ENCODE peak calls at places on chromosome 13, in eight cellular contexts. H is psoas muscle; B is effector memory CD4-positive, alpha-beta T cell; Q is brain microvascular endothelial cell; D is neural progenitor cell; P is heart right ventricle; U is keratinocyte; M is astrocyte. V is an unnamed sample.

GRCh38 chr13:94114166-94114565 is 365.3 kb downstream of the DCT start:
- DNase-seq in H (no peak), B (no peak), Q (no peak), D (no peak), P (no peak), U (no peak), M (no peak), V (no peak)

GRCh38 chr13:76848596-76848995 is 37.6 kb downstream of the KCTD12 start:
- DNase-seq in H (peak), B (no peak), Q (no peak), D (no peak), P (no peak), U (no peak), M (no peak), V (no peak)

GRCh38 chr13:110298566-110299321 is 8.2 kb downstream of the COL4A1 start:
- DNase-seq in H (no peak), B (no peak), Q (peak), D (no peak), P (no peak), U (no peak), M (no peak), V (no peak)

GRCh38 chr13:50527612-50528509 is 315.6 kb downstream of the DLEU7 start:
- DNase-seq in H (no peak), B (no peak), Q (no peak), D (no peak), P (no peak), U (no peak), M (no peak), V (no peak)

GRCh38 chr13:23683084-23683483 is 112.9 kb downstream of the TNFRSF19 start:
- DNase-seq in H (no peak), B (no peak), Q (no peak), D (no peak), P (no peak), U (no peak), M (no peak), V (no peak)

GRCh38 chr13:114076329-114076761 is 56.1 kb downstream of the RASA3 start:
- DNase-seq in H (no peak), B (no peak), Q (no peak), D (no peak), P (no peak), U (no peak), M (no peak), V (no peak)

GRCh38 chr13:104137416-104137815 is 1071.2 kb upstream of the SLC10A2 start:
- DNase-seq in H (no peak), B (no peak), Q (no peak), D (no peak), P (no peak), U (no peak), M (no peak), V (no peak)

GRCh38 chr13:113646921-113647340 is 11.1 kb downstream of the ATP4B start:
- DNase-seq in H (peak), B (no peak), Q (no peak), D (no peak), P (no peak), U (no peak), M (no peak), V (no peak)

GRCh38 chr13:113647351-113648217 is 10.4 kb downstream of the ATP4B start:
- DNase-seq in H (peak), B (no peak), Q (no peak), D (no peak), P (peak), U (no peak), M (peak), V (peak)

GRCh38 chr13:113364371-113364932 is 522 bp upstream of the GRTP1 start:
- DNase-seq in H (peak), B (no peak), Q (no peak), D (no peak), P (no peak), U (no peak), M (no peak), V (no peak)

GRCh38 chr13:29861694-29862110 is 11.3 kb upstream of the UBL3 start:
- DNase-seq in H (no peak), B (no peak), Q (peak), D (no peak), P (no peak), U (peak), M (peak), V (no peak)

GRCh38 chr13:94351292-94352000 is 128.0 kb downstream of the DCT start:
- DNase-seq in H (no peak), B (no peak), Q (peak), D (no peak), P (no peak), U (no peak), M (peak), V (no peak)

GRCh38 chr13:103883698-103884097 is 817.5 kb upstream of the SLC10A2 start:
- DNase-seq in H (no peak), B (no peak), Q (peak), D (no peak), P (no peak), U (no peak), M (peak), V (no peak)

GRCh38 chr13:46716821-46717220 is 80.1 kb downstream of the ESD start:
- DNase-seq in H (no peak), B (no peak), Q (no peak), D (no peak), P (no peak), U (no peak), M (peak), V (no peak)

GRCh38 chr13:42990147-42990990 is 1.7 kb downstream of the EPSTI1 start:
- DNase-seq in H (no peak), B (no peak), Q (peak), D (no peak), P (no peak), U (no peak), M (no peak), V (no peak)

GRCh38 chr13:105763851-105764250 is 771.6 kb downstream of the EFNB2 start:
- DNase-seq in H (no peak), B (no peak), Q (no peak), D (no peak), P (no peak), U (no peak), M (peak), V (no peak)

GRCh38 chr13:99834246-99834645 is 137.3 kb downstream of the ZIC5 start:
- DNase-seq in H (no peak), B (no peak), Q (no peak), D (no peak), P (no peak), U (no peak), M (no peak), V (no peak)

GRCh38 chr13:26253787-26254582 is at the start of gene CDK8:
- DNase-seq in H (peak), B (peak), Q (peak), D (peak), P (peak), U (peak), M (peak), V (peak)

GRCh38 chr13:97249093-97249787 is 27.1 kb downstream of the MBNL2 start:
- DNase-seq in H (no peak), B (no peak), Q (no peak), D (no peak), P (no peak), U (no peak), M (no peak), V (no peak)
- H3K27ac ChIP-seq in H (peak), B (no peak), Q (peak), D (no peak), P (no peak), U (peak), M (no peak), V (no peak)

DNA sequence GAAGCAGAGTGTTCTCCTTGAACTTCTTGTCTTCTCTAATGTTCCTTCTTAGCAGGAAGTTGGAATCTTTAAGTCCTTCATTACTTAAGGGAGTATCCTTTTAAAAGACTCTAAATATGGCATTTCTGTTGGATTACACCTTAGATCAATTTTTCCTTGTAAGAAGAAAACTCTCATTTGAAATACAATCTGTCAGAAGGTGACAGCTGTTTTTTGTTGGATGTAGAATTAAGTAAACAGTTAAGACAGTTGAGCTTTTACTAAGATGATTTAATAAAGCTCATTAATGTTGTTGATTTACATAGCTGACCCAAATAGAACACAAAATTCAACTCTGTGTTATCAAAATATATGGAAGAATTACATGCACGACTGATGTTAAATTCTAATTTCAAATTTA is 16.7 kb upstream of the MBNL2 start:
- DNase-seq in H (no peak), B (no peak), Q (no peak), D (no peak), P (no peak), U (no peak), M (no peak), V (no peak)
- H3K27ac ChIP-seq in H (no peak), B (no peak), Q (peak), D (no peak), P (no peak), U (no peak), M (no peak), V (no peak)

DNA sequence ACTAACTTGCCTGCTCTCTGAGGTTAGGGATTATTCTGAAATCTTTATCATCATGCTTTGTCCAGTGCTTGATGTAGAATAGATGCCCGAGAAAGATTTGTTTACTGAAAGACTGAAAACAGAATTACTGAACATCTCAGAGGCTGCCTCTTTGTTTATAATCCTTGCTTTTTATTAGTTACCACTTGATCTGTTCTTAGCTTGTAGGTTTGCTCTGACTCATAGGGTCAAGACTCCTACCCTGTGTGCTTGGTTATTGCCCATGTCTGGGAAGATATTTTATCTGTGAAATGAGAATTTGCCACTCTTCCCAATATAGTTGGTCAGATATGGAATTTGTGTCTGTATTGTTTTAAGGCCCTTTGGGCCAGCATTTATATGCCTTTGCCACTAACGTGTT is 675.3 kb downstream of the DIAPH3 start:
- DNase-seq in H (no peak), B (no peak), Q (no peak), D (no peak), P (no peak), U (no peak), M (no peak), V (no peak)
- H3K27ac ChIP-seq in H (no peak), B (no peak), Q (no peak), D (no peak), P (no peak), U (no peak), M (no peak), V (no peak)

GRCh38 chr13:44223785-44224432 is 149.7 kb upstream of the SERP2 start:
- DNase-seq in H (no peak), B (no peak), Q (no peak), D (no peak), P (no peak), U (no peak), M (no peak), V (no peak)
- H3K27ac ChIP-seq in H (peak), B (no peak), Q (no peak), D (no peak), P (peak), U (no peak), M (no peak), V (peak)

DNA sequence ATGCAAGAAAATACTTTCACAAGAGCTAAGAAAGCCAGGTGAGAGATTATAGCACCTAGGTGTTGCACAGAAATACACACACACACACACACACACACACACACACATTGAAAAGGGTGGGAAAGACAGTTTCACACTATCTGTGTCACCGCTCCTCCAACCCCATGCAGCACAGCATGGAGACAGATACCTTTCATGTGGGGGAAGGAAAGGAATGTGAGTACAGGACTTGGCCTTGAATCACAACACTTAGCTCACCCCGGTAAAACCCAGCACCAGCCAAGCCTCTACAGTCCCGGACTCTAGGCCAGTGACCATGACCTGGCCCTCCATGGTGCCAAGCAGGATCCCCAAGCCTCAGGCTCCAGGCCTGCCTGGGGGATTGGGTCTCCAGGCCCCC is 462.0 kb upstream of the SPRY2 start:
- DNase-seq in H (no peak), B (no peak), Q (no peak), D (no peak), P (no peak), U (no peak), M (no peak), V (no peak)
- H3K27ac ChIP-seq in H (no peak), B (no peak), Q (no peak), D (no peak), P (no peak), U (no peak), M (no peak), V (no peak)

GRCh38 chr13:67197704-67198103 is 32.4 kb downstream of the PCDH9 start:
- DNase-seq in H (no peak), B (no peak), Q (no peak), D (no peak), P (no peak), U (no peak), M (no peak), V (no peak)

GRCh38 chr13:67200183-67200582 is 30.0 kb downstream of the PCDH9 start:
- DNase-seq in H (no peak), B (no peak), Q (no peak), D (no peak), P (no peak), U (no peak), M (no peak), V (no peak)

GRCh38 chr13:67204731-67205130 is 25.4 kb downstream of the PCDH9 start:
- DNase-seq in H (no peak), B (no peak), Q (no peak), D (no peak), P (no peak), U (no peak), M (peak), V (no peak)

DNA sequence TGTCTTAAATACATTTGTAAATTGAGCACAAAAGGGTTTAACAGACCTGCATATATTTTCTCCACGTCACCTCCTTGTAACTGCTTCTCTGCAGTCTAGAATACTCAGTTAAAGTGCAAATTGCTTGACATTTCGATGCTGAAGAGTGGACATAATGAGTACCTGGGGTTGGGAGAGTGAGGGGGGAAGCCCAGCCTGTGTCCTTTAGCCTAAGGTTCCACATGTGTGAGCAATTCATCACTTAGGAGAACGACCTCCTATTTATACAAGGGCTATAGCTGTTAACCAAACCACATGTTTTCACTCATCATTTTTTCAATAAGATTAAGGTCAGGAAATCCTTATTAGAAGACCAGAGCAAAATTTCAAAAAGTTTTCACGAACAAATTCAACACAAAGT is 29.5 kb downstream of the PCDH9 start:
- DNase-seq in H (no peak), B (no peak), Q (no peak), D (no peak), P (no peak), U (no peak), M (no peak), V (no peak)
- H3K27ac ChIP-seq in H (no peak), B (no peak), Q (no peak), D (no peak), P (no peak), U (no peak), M (no peak), V (no peak)

GRCh38 chr13:98176777-98177608 is at the start of gene RNF113B:
- DNase-seq in H (no peak), B (no peak), Q (no peak), D (no peak), P (no peak), U (no peak), M (no peak), V (no peak)
- H3K27ac ChIP-seq in H (no peak), B (no peak), Q (no peak), D (no peak), P (no peak), U (no peak), M (no peak), V (no peak)

DNA sequence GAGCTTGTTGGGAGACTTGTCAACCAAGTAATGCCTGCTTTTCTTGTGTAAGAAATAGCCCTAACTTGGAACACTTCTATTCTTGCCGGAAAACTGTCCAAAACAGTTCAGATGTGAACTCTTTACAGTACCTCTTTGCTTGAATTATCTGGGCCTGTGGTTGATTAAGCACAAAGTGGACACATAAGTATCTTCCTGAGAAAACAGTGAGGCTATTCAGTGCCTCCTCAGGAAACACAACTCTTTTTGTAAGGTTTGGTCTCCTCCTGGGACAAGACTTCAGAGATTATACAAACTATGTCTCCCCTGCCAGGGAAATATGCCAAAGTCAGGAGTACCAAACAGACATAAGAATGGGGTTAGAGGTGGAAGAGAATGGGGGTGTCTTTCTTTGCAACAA is 127.7 kb downstream of the LACC1 start:
- DNase-seq in H (no peak), B (no peak), Q (no peak), D (no peak), P (no peak), U (no peak), M (no peak), V (no peak)
- H3K27ac ChIP-seq in H (no peak), B (no peak), Q (no peak), D (no peak), P (no peak), U (no peak), M (no peak), V (no peak)

GRCh38 chr13:41621716-41622508 is 164.6 kb downstream of the RGCC start:
- DNase-seq in H (no peak), B (no peak), Q (peak), D (no peak), P (no peak), U (no peak), M (peak), V (no peak)
- H3K27ac ChIP-seq in H (no peak), B (no peak), Q (peak), D (no peak), P (peak), U (no peak), M (peak), V (no peak)

GRCh38 chr13:33415822-33416221 is 130.3 kb upstream of the STARD13 start:
- DNase-seq in H (no peak), B (no peak), Q (no peak), D (no peak), P (no peak), U (no peak), M (no peak), V (no peak)

GRCh38 chr13:33405371-33405770 is 119.8 kb upstream of the STARD13 start:
- DNase-seq in H (no peak), B (no peak), Q (no peak), D (no peak), P (no peak), U (no peak), M (no peak), V (no peak)

GRCh38 chr13:33409673-33410072 is 124.1 kb upstream of the STARD13 start:
- DNase-seq in H (no peak), B (no peak), Q (no peak), D (no peak), P (no peak), U (no peak), M (no peak), V (no peak)

GRCh38 chr13:33410619-33411018 is 125.1 kb upstream of the STARD13 start:
- DNase-seq in H (no peak), B (no peak), Q (no peak), D (no peak), P (no peak), U (no peak), M (no peak), V (no peak)

GRCh38 chr13:33411312-33411711 is 125.8 kb upstream of the STARD13 start:
- DNase-seq in H (no peak), B (no peak), Q (no peak), D (no peak), P (no peak), U (no peak), M (no peak), V (no peak)
- H3K27ac ChIP-seq in H (no peak), B (no peak), Q (no peak), D (no peak), P (no peak), U (no peak), M (no peak), V (no peak)